ENCODE peak calls at places on chromosome 9, in four cellular contexts. Q is breast epithelium, J is kidney, U is right lobe of liver. S is an unnamed sample.

GRCh38 chr9:113807173-113808061 is 68.7 kb upstream of the ZNF618 start:
- DNase-seq in Q (no peak), J (no peak), U (no peak), S (peak; percentile 42)

GRCh38 chr9:105842023-105842644 is 147.8 kb downstream of the TMEM38B start:
- DNase-seq in Q (no peak), J (no peak), U (no peak), S (peak; percentile 42)

GRCh38 chr9:33442125-33442524 is 5.3 kb downstream of the AQP3 start:
- DNase-seq in Q (no peak), J (no peak), U (no peak), S (no peak)

GRCh38 chr9:82052081-82052480 is 63.5 kb downstream of the SPATA31D1 start:
- DNase-seq in Q (no peak), J (no peak), U (no peak), S (no peak)

GRCh38 chr9:111036946-111037743 is 1.1 kb downstream of the LPAR1 start:
- DNase-seq in Q (no peak), J (no peak), U (no peak), S (no peak)

GRCh38 chr9:18256574-18256973 is 217.4 kb upstream of the ADAMTSL1 start:
- DNase-seq in Q (no peak), J (no peak), U (no peak), S (no peak)

GRCh38 chr9:77980622-77981021 is 51.0 kb downstream of the GNAQ start:
- DNase-seq in Q (no peak), J (no peak), U (no peak), S (no peak)

GRCh38 chr9:34252670-34253459 is 74.0 kb downstream of the UBAP1 start:
- DNase-seq in Q (peak; percentile 57), J (peak; percentile 76), U (peak; percentile 65), S (no peak)

GRCh38 chr9:15306068-15306756 is 804 bp downstream of the TTC39B start:
- DNase-seq in Q (peak; percentile 84), J (peak; percentile 90), U (peak; percentile 76), S (peak; percentile 81)

GRCh38 chr9:130220351-130220750 is 45.2 kb upstream of the HMCN2 start:
- DNase-seq in Q (no peak), J (no peak), U (no peak), S (no peak)

GRCh38 chr9:97512966-97513560 is 11.6 kb downstream of the TMOD1 start:
- DNase-seq in Q (no peak), J (no peak), U (no peak), S (no peak)

GRCh38 chr9:132797861-132798659 is 80.0 kb downstream of the AK8 start:
- DNase-seq in Q (no peak), J (peak; percentile 59), U (no peak), S (no peak)

GRCh38 chr9:107397076-107398049 is 92.2 kb downstream of the KLF4 start:
- DNase-seq in Q (no peak), J (no peak), U (no peak), S (no peak)

GRCh38 chr9:120366646-120367019 is 213.3 kb downstream of the CDK5RAP2 start:
- DNase-seq in Q (no peak), J (no peak), U (no peak), S (no peak)

GRCh38 chr9:76247426-76247825 is 146.8 kb downstream of the RFK start:
- DNase-seq in Q (no peak), J (no peak), U (no peak), S (no peak)

GRCh38 chr9:90069107-90069506 is 464.3 kb downstream of the GADD45G start:
- DNase-seq in Q (no peak), J (no peak), U (no peak), S (no peak)

GRCh38 chr9:119818726-119819435 is 449.6 kb upstream of the BRINP1 start:
- DNase-seq in Q (no peak), J (no peak), U (no peak), S (no peak)

GRCh38 chr9:122819326-122819725 is 9.1 kb downstream of the PDCL start:
- DNase-seq in Q (no peak), J (no peak), U (no peak), S (no peak)

GRCh38 chr9:33198163-33198562 is 31.0 kb upstream of the B4GALT1 start:
- DNase-seq in Q (peak; percentile 44), J (no peak), U (no peak), S (no peak)

GRCh38 chr9:79600466-79600865 is 28.7 kb downstream of the TLE4 start:
- DNase-seq in Q (no peak), J (no peak), U (no peak), S (no peak)

GRCh38 chr9:116899337-116900006 is 212.4 kb downstream of the TRIM32 start:
- DNase-seq in Q (no peak), J (no peak), U (no peak), S (no peak)

GRCh38 chr9:3954228-3954949 is 345.5 kb downstream of the GLIS3 start:
- DNase-seq in Q (no peak), J (no peak), U (no peak), S (no peak)

GRCh38 chr9:106753155-106753671 is 109.8 kb upstream of the ZNF462 start:
- DNase-seq in Q (no peak), J (no peak), U (no peak), S (no peak)

GRCh38 chr9:86589273-86589672 is 235.1 kb upstream of the TUT7 start:
- DNase-seq in Q (no peak), J (no peak), U (no peak), S (no peak)

GRCh38 chr9:83186354-83186753 is 123.4 kb upstream of the RASEF start:
- DNase-seq in Q (no peak), J (no peak), U (no peak), S (no peak)

GRCh38 chr9:35042081-35042604 is 30.3 kb downstream of the VCP start:
- DNase-seq in Q (no peak), J (no peak), U (no peak), S (no peak)

GRCh38 chr9:97441729-97442128 is 29.8 kb downstream of the TDRD7 start:
- DNase-seq in Q (no peak), J (no peak), U (no peak), S (no peak)

DNA sequence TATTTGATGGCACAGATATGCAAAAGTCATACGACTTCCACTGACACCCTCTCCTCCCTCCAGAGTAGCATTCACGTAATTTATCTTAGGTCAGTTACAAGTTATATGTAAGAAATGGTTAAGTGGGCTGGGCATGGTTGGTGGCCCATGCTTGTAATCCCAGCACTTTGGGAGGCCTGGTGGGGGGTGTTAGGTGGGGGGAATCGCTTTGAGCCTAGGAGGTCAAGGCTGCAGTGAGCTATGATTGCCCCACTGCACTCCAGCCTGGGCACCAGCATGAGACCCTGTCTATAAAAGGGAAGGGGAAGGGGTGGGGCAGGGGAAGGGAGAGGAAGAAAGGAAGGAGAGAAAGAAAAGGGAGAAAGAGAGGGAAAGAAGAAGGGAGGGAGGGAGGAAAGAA is 202.8 kb downstream of the AUH start:
- DNase-seq in Q (no peak), J (no peak), U (no peak), S (no peak)
- H3K4me1 ChIP-seq in Q (no peaks in the 10 kb centered on the region), J (no peaks in the 10 kb centered on the region), U (no peaks in the 10 kb centered on the region), S (peaks cover 8% of the 10 kb centered on the region)

GRCh38 chr9:95057121-95057520 is 260.4 kb downstream of the FANCC start:
- DNase-seq in Q (peak; percentile 10), J (no peak), U (no peak), S (no peak)
- H3K4me3 ChIP-seq in Q (no peak overlapping the region), J (peak overlapping the region; percentile 32), U (no peak overlapping the region), S (no peak overlapping the region)

GRCh38 chr9:134640491-134641172 is 971 bp upstream of the COL5A1 start:
- DNase-seq in Q (no peak), J (no peak), U (no peak), S (no peak)

GRCh38 chr9:134641989-134642384 is 384 bp downstream of the COL5A1 start:
- DNase-seq in Q (no peak), J (no peak), U (no peak), S (no peak)

GRCh38 chr9:134641173-134641985 is at the start of gene COL5A1:
- DNase-seq in Q (peak; percentile 67), J (peak; percentile 96), U (peak; percentile 77), S (peak; percentile 77)

GRCh38 chr9:134643306-134643705 is 1.7 kb downstream of the COL5A1 start:
- DNase-seq in Q (no peak), J (no peak), U (no peak), S (no peak)

GRCh38 chr9:134642385-134643181 is 980 bp downstream of the COL5A1 start:
- DNase-seq in Q (peak; percentile 42), J (peak; percentile 87), U (no peak), S (peak; percentile 41)
- TF ChIP-seq CTCF in Q (no peak), J (no peak), U (no peak), S (no peak)

GRCh38 chr9:134693641-134694367 is 52.2 kb downstream of the COL5A1 start:
- DNase-seq in Q (no peak), J (peak; percentile 57), U (peak; percentile 46), S (peak; percentile 8)

GRCh38 chr9:134694368-134694665 is 52.7 kb downstream of the COL5A1 start:
- DNase-seq in Q (no peak), J (no peak), U (no peak), S (no peak)

GRCh38 chr9:134693011-134693410 is 51.4 kb downstream of the COL5A1 start:
- DNase-seq in Q (no peak), J (peak; percentile 3), U (peak; percentile 3), S (no peak)

GRCh38 chr9:134695144-134695543 is 53.5 kb downstream of the COL5A1 start:
- DNase-seq in Q (no peak), J (no peak), U (peak; percentile 35), S (peak; percentile 38)

GRCh38 chr9:134694714-134695113 is 53.1 kb downstream of the COL5A1 start:
- DNase-seq in Q (no peak), J (peak; percentile 52), U (peak; percentile 48), S (no peak)
- H3K4me1 ChIP-seq in Q (no peaks in the 10 kb centered on the region), J (no peaks in the 10 kb centered on the region), U (no peaks in the 10 kb centered on the region), S (no peaks in the 10 kb centered on the region)

GRCh38 chr9:95848764-95849163 is 26.7 kb upstream of the ERCC6L2 start:
- DNase-seq in Q (no peak), J (no peak), U (no peak), S (no peak)
- H3K4me3 ChIP-seq in Q (no peak overlapping the region), J (no peak overlapping the region), U (no peak overlapping the region), S (no peak overlapping the region)

DNA sequence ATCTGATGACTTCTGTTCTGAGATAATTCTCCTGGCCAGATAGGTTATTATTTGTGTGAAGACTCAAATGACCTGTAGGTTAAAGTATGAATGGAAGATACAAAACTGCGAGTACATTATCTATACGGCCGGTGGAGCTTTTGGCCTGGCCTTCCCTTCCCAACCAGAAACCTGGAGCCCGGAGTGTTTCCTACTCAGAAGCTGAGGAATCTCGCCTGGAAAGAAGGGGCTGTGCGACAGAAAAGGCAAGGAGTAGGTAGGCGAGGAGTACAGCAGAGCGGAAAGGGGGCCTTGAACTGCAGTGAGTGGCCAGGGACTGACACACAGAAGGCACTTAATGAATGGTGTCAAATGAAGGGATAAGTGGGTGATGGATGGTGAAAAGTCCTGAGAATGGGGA is 34.6 kb downstream of the ANGPTL2 start:
- DNase-seq in Q (no peak), J (no peak), U (no peak), S (no peak)
- TF ChIP-seq CTCF in Q (no peak), J (no peak), U (no peak), S (no peak)

GRCh38 chr9:93127395-93127911 is 6.6 kb downstream of the NINJ1 start:
- DNase-seq in Q (no peak), J (peak; percentile 81), U (peak; percentile 64), S (no peak)

GRCh38 chr9:93128011-93128714 is 5.9 kb downstream of the NINJ1 start:
- DNase-seq in Q (no peak), J (peak; percentile 60), U (peak; percentile 51), S (peak; percentile 44)

GRCh38 chr9:93129286-93129685 is 4.8 kb downstream of the NINJ1 start:
- DNase-seq in Q (no peak), J (peak; percentile 80), U (peak; percentile 66), S (peak; percentile 42)

GRCh38 chr9:93129691-93130500 is 4.2 kb downstream of the NINJ1 start:
- DNase-seq in Q (no peak), J (peak; percentile 80), U (peak; percentile 49), S (no peak)

GRCh38 chr9:93128715-93129224 is 5.3 kb downstream of the NINJ1 start:
- DNase-seq in Q (no peak), J (no peak), U (no peak), S (no peak)
- H3K4me1 ChIP-seq in Q (peaks cover 41% of the 10 kb centered on the region), J (peaks cover 68% of the 10 kb centered on the region), U (peaks cover 8% of the 10 kb centered on the region), S (peaks cover 15% of the 10 kb centered on the region)